ENCODE peak calls at places on chromosomes 5 and 9, in eight cellular contexts. O, X, J, H, K, D, U and T are unnamed samples.
A peak's percentile ranks its signal among the peaks of the same experiment; 100 is the strongest.

GRCh38 chr5:98997000-98997399 is 68.2 kb upstream of the CHD1 start:
- DNase-seq in H (no peak), D (peak; percentile 54), U (no peak), X (no peak), K (no peak), J (no peak), O (no peak), T (no peak)

GRCh38 chr5:115543931-115544370 is 624 bp downstream of the FEM1C start:
- DNase-seq in D (peak; percentile 52), O (peak; percentile 66), J (no peak), H (no peak), X (peak; percentile 64), K (peak; percentile 77), U (peak; percentile 80), T (peak; percentile 83)

GRCh38 chr9:19998153-19998552 is 209.3 kb upstream of the SLC24A2 start:
- DNase-seq in X (peak; percentile 7), H (no peak), J (no peak), K (no peak), D (peak; percentile 27), O (no peak), U (no peak), T (no peak)

GRCh38 chr5:67774153-67774552 is 441.4 kb upstream of the PIK3R1 start:
- DNase-seq in X (no peak), D (peak; percentile 50), J (no peak), O (no peak), K (no peak), U (peak; percentile 55), H (no peak), T (no peak)

GRCh38 chr5:7488734-7489133 is 92.8 kb downstream of the ADCY2 start:
- DNase-seq in H (no peak), X (no peak), D (no peak), U (no peak), J (no peak), O (no peak), K (no peak), T (no peak)

GRCh38 chr5:42807722-42808447 is 3.8 kb downstream of the SELENOP start:
- DNase-seq in J (no peak), X (peak; percentile 16), U (no peak), O (no peak), H (no peak), K (peak; percentile 47), D (peak; percentile 4), T (no peak)

GRCh38 chr5:138873096-138873885 is 1.8 kb downstream of the LRRTM2 start:
- DNase-seq in J (no peak), K (no peak), U (no peak), O (no peak), X (no peak), H (no peak), D (peak; percentile 33), T (no peak)

GRCh38 chr9:93708289-93708986 is 132.1 kb downstream of the PHF2 start:
- DNase-seq in X (no peak), O (no peak), K (no peak), H (no peak), J (no peak), U (no peak), D (no peak), T (no peak)

GRCh38 chr5:173310861-173311515 is 17.2 kb downstream of the STC2 start:
- DNase-seq in J (no peak), K (peak; percentile 70), O (no peak), U (peak; percentile 62), X (no peak), D (peak; percentile 46), H (no peak), T (no peak)

GRCh38 chr5:170523129-170523497 is 19.3 kb downstream of the KCNIP1 start:
- DNase-seq in D (peak; percentile 29), K (no peak), O (no peak), X (no peak), H (no peak), U (peak; percentile 0), J (no peak), T (no peak)

GRCh38 chr5:158860706-158861105 is 239.0 kb downstream of the EBF1 start:
- DNase-seq in U (no peak), O (no peak), H (no peak), J (no peak), K (no peak), D (no peak), X (no peak), T (no peak)

GRCh38 chr5:17050236-17050635 is 114.1 kb upstream of the MYO10 start:
- DNase-seq in J (no peak), O (no peak), K (no peak), D (no peak), H (no peak), X (no peak), U (no peak), T (no peak)

GRCh38 chr9:33677506-33677809 is 117.9 kb upstream of the PRSS3 start:
- DNase-seq in D (no peak), J (no peak), O (no peak), K (no peak), H (no peak), X (no peak), U (no peak), T (no peak)

GRCh38 chr9:33677961-33678360 is 117.4 kb upstream of the PRSS3 start:
- DNase-seq in K (no peak), U (no peak), D (no peak), H (no peak), J (no peak), X (no peak), O (no peak), T (no peak)

GRCh38 chr9:33686942-33687341 is 108.4 kb upstream of the PRSS3 start:
- DNase-seq in K (no peak), U (no peak), D (no peak), H (no peak), J (no peak), O (no peak), X (no peak), T (no peak)

GRCh38 chr9:33687779-33688178 is 107.6 kb upstream of the PRSS3 start:
- DNase-seq in J (no peak), H (no peak), U (no peak), X (no peak), O (peak; percentile 19), D (peak; percentile 0), K (no peak), T (no peak)

GRCh38 chr9:33682551-33682950 is 112.8 kb upstream of the PRSS3 start:
- DNase-seq in D (no peak), O (no peak), X (no peak), K (no peak), H (no peak), J (no peak), U (no peak), T (no peak)
- H3K9ac ChIP-seq in D (no peak overlapping the region), O (no peak overlapping the region), X (no peak overlapping the region), K (no peak overlapping the region), H (no peak overlapping the region), J (no peak overlapping the region), U (no peak overlapping the region), T (no peak overlapping the region)

GRCh38 chr9:96680812-96681499 is 25.8 kb upstream of the PRXL2C start:
- DNase-seq in K (no peak), J (no peak), X (no peak), U (no peak), H (peak; percentile 56), D (no peak), O (no peak), T (no peak)

GRCh38 chr9:96688215-96688614 is 33.1 kb upstream of the PRXL2C start:
- DNase-seq in U (no peak), H (no peak), J (no peak), O (no peak), D (no peak), K (no peak), X (no peak), T (no peak)

GRCh38 chr9:96691326-96691725 is 36.2 kb upstream of the PRXL2C start:
- DNase-seq in U (no peak), K (no peak), X (peak; percentile 47), J (no peak), D (no peak), H (no peak), O (no peak), T (no peak)

GRCh38 chr9:96688745-96689464 is 33.8 kb upstream of the PRXL2C start:
- DNase-seq in D (no peak), H (no peak), X (no peak), K (no peak), U (no peak), J (no peak), O (no peak), T (no peak)

DNA sequence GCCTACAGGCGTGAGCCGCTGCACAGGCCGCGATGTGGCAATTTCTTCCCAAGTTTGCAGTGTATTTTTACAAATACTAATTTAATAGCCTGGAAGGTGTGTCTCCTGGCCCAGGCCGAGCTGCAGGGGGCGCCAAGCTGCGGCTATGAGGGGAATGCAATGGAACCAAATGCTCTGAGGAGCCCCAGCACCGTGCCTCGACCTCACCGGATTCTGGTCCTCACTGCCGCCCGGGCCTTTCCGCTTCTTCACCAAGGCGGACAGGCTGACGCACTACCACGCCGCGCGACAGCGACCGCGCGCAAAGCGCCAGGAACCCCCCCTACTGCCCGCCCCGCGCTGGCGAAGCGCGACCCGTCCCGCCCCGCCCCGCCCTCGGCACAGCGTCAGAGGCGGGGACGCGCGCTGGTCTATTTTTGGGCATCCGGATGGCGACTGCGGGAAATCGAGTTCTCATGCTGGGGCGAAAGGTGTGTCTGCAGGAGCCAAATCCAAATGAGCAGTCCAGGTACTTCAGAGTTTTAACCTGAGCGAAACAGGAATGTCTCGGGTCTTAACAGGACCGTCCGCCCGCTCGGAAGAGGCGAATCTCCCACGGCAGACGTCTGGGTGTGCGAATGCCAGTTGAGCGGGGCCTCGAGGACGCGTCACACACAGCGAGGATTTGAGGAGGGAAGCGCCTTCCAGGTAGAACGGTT is 31.7 kb upstream of the PRXL2C start:
- DNase-seq in H (no peak), X (peak; percentile 94), D (peak; percentile 80), O (peak; percentile 76), J (peak; percentile 87), K (peak; percentile 94), U (peak; percentile 87), T (no peak)
- H3K9ac ChIP-seq in H (no peak overlapping the region), X (peak overlapping the region; percentile 75), D (no peak overlapping the region), O (peak overlapping the region; percentile 44), J (peak overlapping the region; percentile 2), K (peak overlapping the region; percentile 77), U (peak overlapping the region; percentile 76), T (no peak overlapping the region)

DNA sequence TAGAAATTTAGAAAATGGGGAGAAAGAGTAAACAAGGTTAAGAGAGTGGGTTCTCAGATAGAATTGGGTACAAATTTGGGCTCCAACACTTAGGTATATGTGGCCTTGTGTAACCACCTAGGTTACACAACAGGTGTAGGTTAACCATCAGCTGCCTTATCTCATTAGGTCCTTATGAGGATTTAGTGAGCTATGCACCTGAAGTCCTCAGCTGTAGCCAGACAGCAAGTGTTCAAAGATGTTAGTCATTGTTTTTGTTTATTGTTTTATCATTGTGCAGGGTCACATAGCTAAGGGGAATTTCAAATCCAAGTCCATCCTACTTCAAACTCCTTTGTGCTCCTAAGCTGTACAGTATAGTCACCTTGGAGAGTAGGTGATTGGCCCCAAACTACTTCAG is 970 bp upstream of the TRIM32 start:
- DNase-seq in J (no peak), K (no peak), X (no peak), U (no peak), O (no peak), D (no peak), H (no peak), T (peak; percentile 6)
- H3K9ac ChIP-seq in J (no peak overlapping the region), K (no peak overlapping the region), X (no peak overlapping the region), U (peak overlapping the region; percentile 88), O (peak overlapping the region; percentile 72), D (no peak overlapping the region), H (peak overlapping the region; percentile 88), T (peak overlapping the region; percentile 51)

DNA sequence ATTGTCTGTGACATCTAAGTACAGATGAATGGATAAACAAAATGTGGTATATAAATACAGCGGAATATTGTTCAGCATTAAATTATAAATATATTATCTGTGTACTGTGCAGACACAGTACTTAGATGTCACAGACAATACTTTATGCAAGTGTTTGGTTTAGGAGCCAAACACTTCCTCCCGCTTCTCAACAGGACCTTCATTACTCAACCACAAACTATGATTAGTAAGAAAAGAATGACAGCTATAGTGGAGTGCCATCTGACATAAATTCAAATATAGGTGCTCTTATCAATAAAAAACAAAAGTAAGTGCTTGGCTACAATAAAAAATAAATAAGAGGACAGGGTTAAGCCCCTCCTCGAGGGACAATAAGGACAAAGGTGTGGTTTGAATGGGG is 38.9 kb upstream of the STX17 start:
- DNase-seq in D (peak; percentile 1), O (no peak), H (no peak), K (no peak), X (no peak), J (no peak), U (no peak), T (no peak)
- H3K9ac ChIP-seq in D (no peak overlapping the region), O (no peak overlapping the region), H (no peak overlapping the region), K (no peak overlapping the region), X (no peak overlapping the region), J (no peak overlapping the region), U (no peak overlapping the region), T (no peak overlapping the region)